ENCODE peak calls at places on chromosomes 2 and 18, in four cellular contexts. One of them, this sample, is unnamed.

GRCh38 chr2:43049836-43050796 is 176.3 kb downstream of the ZFP36L2 start:
- DNase-seq in HepG2: no peak
- DNase-seq in GM12878: no peak
- DNase-seq in K562: no peak
- DNase-seq in this sample: peak

GRCh38 chr18:57811477-57812125 is 8.5 kb upstream of the ATP8B1 start:
- DNase-seq in HepG2: peak
- DNase-seq in GM12878: no peak
- DNase-seq in K562: no peak
- DNase-seq in this sample: no peak

GRCh38 chr18:35282353-35282752 is 7.7 kb downstream of the ZSCAN30 start:
- DNase-seq in HepG2: peak
- DNase-seq in GM12878: no peak
- DNase-seq in K562: no peak
- DNase-seq in this sample: no peak

GRCh38 chr2:62114564-62114963 is 81.4 kb upstream of the B3GNT2 start:
- DNase-seq in HepG2: no peak
- DNase-seq in GM12878: no peak
- DNase-seq in K562: no peak
- DNase-seq in this sample: no peak

GRCh38 chr2:54968561-54969218 is 81.6 kb downstream of the RTN4 start:
- DNase-seq in HepG2: no peak
- DNase-seq in GM12878: no peak
- DNase-seq in K562: no peak
- DNase-seq in this sample: no peak

GRCh38 chr2:71513721-71514120 is 60.4 kb downstream of the DYSF start:
- DNase-seq in HepG2: no peak
- DNase-seq in GM12878: no peak
- DNase-seq in K562: no peak
- DNase-seq in this sample: no peak

GRCh38 chr2:45554764-45555163 is 56.3 kb downstream of the SRBD1 start:
- DNase-seq in HepG2: no peak
- DNase-seq in GM12878: no peak
- DNase-seq in K562: no peak
- DNase-seq in this sample: no peak

GRCh38 chr2:74441690-74442482 is at the start of gene RTKN:
- DNase-seq in HepG2: peak
- DNase-seq in GM12878: no peak
- DNase-seq in K562: no peak
- DNase-seq in this sample: peak

GRCh38 chr18:13435596-13436333 is 217.2 kb downstream of the LDLRAD4 start:
- DNase-seq in HepG2: no peak
- DNase-seq in GM12878: no peak
- DNase-seq in K562: no peak
- DNase-seq in this sample: no peak

GRCh38 chr2:217307023-217307422 is 447.2 kb upstream of the TNP1 start:
- DNase-seq in HepG2: no peak
- DNase-seq in GM12878: no peak
- DNase-seq in K562: no peak
- DNase-seq in this sample: no peak

GRCh38 chr2:210456571-210456970 is 20.0 kb downstream of the LANCL1 start:
- DNase-seq in HepG2: no peak
- DNase-seq in GM12878: no peak
- DNase-seq in K562: no peak
- DNase-seq in this sample: no peak

GRCh38 chr18:13628211-13628610 is 98.1 kb downstream of the FAM210A start:
- DNase-seq in HepG2: no peak
- DNase-seq in GM12878: no peak
- DNase-seq in K562: no peak
- DNase-seq in this sample: no peak

GRCh38 chr2:10059552-10060335 is 16.4 kb downstream of the KLF11 start:
- DNase-seq in HepG2: no peak
- DNase-seq in GM12878: no peak
- DNase-seq in K562: no peak
- DNase-seq in this sample: no peak

DNA sequence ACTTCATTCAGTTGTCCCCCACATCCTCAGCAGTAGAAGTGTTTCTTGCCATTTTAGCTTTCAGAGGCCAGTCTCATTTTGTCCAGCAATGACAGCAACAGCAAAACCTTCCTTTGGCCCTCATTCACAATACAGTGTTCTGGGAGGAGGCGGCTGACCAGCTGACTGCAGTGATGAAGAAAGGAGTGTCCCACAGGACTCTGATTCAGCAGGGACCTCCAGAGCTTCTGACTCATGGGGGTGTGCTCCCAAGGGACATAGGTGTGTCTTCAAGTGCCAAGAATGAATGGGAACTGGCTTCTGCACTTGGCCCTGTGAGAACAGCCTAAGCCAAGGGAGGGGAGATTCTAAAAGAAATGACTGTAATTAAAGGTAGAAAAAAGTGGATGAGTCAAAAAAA is 147.0 kb upstream of the PELI1 start:
- DNase-seq in HepG2: no peak
- DNase-seq in GM12878: no peak
- DNase-seq in K562: no peak
- DNase-seq in this sample: no peak
- TF ChIP-seq MAX in HepG2: no peak
- TF ChIP-seq MAX in GM12878: no peak
- TF ChIP-seq MAX in K562: no peak
- TF ChIP-seq MAX in this sample: no peak

GRCh38 chr2:241564596-241565411 is 6.3 kb downstream of the BOK start:
- DNase-seq in HepG2: no peak
- DNase-seq in GM12878: no peak
- DNase-seq in K562: no peak
- DNase-seq in this sample: no peak
- TF ChIP-seq TCF7 in HepG2: no peak
- TF ChIP-seq TCF7 in GM12878: no peak
- TF ChIP-seq TCF7 in K562: no peak
- TF ChIP-seq TCF7 in this sample: no peak

GRCh38 chr2:164976301-164976700 is 21.0 kb upstream of the SLC38A11 start:
- DNase-seq in HepG2: no peak
- DNase-seq in GM12878: no peak
- DNase-seq in K562: no peak
- DNase-seq in this sample: no peak
- TF ChIP-seq CBFB in HepG2: no peak
- TF ChIP-seq CBFB in GM12878: no peak
- TF ChIP-seq CBFB in K562: no peak
- TF ChIP-seq CBFB in this sample: no peak

DNA sequence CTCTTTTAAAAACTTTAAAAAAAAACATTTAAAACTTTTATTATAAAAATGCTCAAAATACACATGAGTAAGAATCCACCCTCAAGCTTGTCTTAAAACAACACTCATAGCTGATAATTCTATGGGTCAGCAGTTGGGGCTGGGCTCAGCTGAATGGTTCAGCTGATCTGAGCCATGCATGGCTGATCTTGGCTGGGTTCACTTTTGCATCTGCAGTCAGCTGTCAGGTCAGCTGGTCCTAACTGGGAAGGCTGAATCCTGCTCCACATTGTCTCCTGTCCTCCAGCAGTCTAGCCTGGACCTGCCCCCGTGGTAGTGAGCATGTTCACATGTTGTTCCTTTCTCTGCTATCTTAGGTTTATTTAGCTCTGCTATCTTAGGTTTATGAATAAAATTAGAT is 309.2 kb downstream of the PTPRM start:
- DNase-seq in HepG2: no peak
- DNase-seq in GM12878: no peak
- DNase-seq in K562: no peak
- DNase-seq in this sample: no peak
- TF ChIP-seq MAX in HepG2: no peak
- TF ChIP-seq MAX in GM12878: no peak
- TF ChIP-seq MAX in K562: no peak
- TF ChIP-seq MAX in this sample: no peak

DNA sequence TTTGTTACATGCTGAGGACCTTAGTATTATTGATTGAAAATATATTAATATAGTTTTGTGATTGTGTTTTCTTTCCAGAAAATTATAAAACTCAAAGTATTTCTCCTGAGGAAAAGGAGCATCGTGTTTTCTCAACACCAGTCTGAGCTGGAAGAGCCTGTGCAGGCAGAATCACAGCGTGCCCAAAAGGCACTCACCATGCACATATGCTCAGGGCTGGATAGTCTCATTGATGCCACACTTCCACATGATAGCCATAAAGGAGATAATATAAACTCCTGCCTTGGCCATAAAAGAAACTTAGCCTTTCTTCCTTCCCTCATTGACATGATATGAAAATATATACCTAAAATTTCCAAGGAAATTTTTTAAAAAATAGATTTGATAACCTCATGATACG is 4.0 kb downstream of the PDE1A start:
- DNase-seq in HepG2: no peak
- DNase-seq in GM12878: no peak
- DNase-seq in K562: no peak
- DNase-seq in this sample: no peak
- TF ChIP-seq TCF7 in HepG2: no peak
- TF ChIP-seq TCF7 in GM12878: no peak
- TF ChIP-seq TCF7 in K562: no peak
- TF ChIP-seq TCF7 in this sample: no peak

GRCh38 chr2:191314697-191315364 is 69.6 kb downstream of the MYO1B start:
- DNase-seq in HepG2: no peak
- DNase-seq in GM12878: no peak
- DNase-seq in K562: no peak
- DNase-seq in this sample: no peak
- TF ChIP-seq CBFB in HepG2: no peak
- TF ChIP-seq CBFB in GM12878: no peak
- TF ChIP-seq CBFB in K562: no peak
- TF ChIP-seq CBFB in this sample: no peak

This sample was measured in WTC11.